ENCODE peak calls at places on chromosomes 7 and 10, in seven cellular contexts. A, Y, H, P, G, T and M are unnamed samples.

GRCh38 chr10:76318171-76318570 is 886.7 kb downstream of the LRMDA start:
- DNase-seq in H (no peak), Y (no peak), A (no peak), P (no peak), G (no peak), T (no peak), M (no peak)

GRCh38 chr10:1557081-1557480 is 180.2 kb downstream of the ADARB2 start:
- DNase-seq in A (no peak), Y (no peak), T (no peak), G (no peak), H (no peak), P (no peak), M (no peak)

GRCh38 chr7:125568799-125569198 is 639.2 kb upstream of the POT1 start:
- DNase-seq in A (no peak), Y (no peak), T (no peak), G (no peak), P (no peak), H (no peak), M (no peak)

GRCh38 chr7:14195079-14195478 is 205.6 kb upstream of the ETV1 start:
- DNase-seq in G (no peak), A (no peak), P (no peak), H (no peak), Y (no peak), T (no peak), M (no peak)

GRCh38 chr7:149880871-149881301 is 7.1 kb downstream of the ATP6V0E2 start:
- DNase-seq in H (no peak), P (no peak), A (no peak), G (no peak), Y (no peak), T (peak), M (no peak)

GRCh38 chr10:94102436-94102835 is 108.7 kb downstream of the PLCE1 start:
- DNase-seq in Y (no peak), H (peak), P (no peak), T (no peak), A (no peak), G (no peak), M (no peak)

GRCh38 chr10:53314856-53315255 is 542.3 kb upstream of the MBL2 start:
- DNase-seq in G (no peak), P (no peak), Y (peak), H (no peak), A (no peak), T (no peak), M (peak)

GRCh38 chr7:542935-543789 is 23.5 kb upstream of the PDGFA start:
- DNase-seq in P (no peak), H (peak), G (no peak), T (peak), Y (peak), A (no peak), M (peak)

GRCh38 chr10:101397140-101397539 is 43.2 kb downstream of the BTRC start:
- DNase-seq in P (peak), T (no peak), G (no peak), A (no peak), Y (peak), H (peak), M (no peak)

GRCh38 chr7:80681272-80681885 is 42.9 kb downstream of the CD36 start:
- DNase-seq in T (no peak), Y (peak), P (peak), H (peak), A (no peak), G (no peak), M (peak)

GRCh38 chr10:129777687-129778086 is 186.4 kb downstream of the EBF3 start:
- DNase-seq in G (no peak), P (no peak), H (no peak), A (no peak), T (no peak), Y (no peak), M (no peak)

GRCh38 chr7:54394877-54395276 is 147.3 kb upstream of the VSTM2A start:
- DNase-seq in P (no peak), T (no peak), A (no peak), H (no peak), Y (no peak), G (no peak), M (no peak)

GRCh38 chr10:65571011-65571570 is 1354.7 kb upstream of the LRRTM3 start:
- DNase-seq in Y (no peak), P (no peak), G (no peak), H (peak), A (no peak), T (no peak), M (peak)

GRCh38 chr10:110446277-110446676 is 51.4 kb upstream of the DUSP5 start:
- DNase-seq in A (no peak), H (no peak), Y (no peak), G (no peak), T (no peak), P (no peak), M (no peak)

GRCh38 chr10:110447886-110448285 is 49.8 kb upstream of the DUSP5 start:
- DNase-seq in G (no peak), Y (no peak), A (no peak), H (no peak), T (no peak), P (no peak), M (no peak)

GRCh38 chr10:110448682-110449418 is 48.9 kb upstream of the DUSP5 start:
- DNase-seq in P (no peak), Y (no peak), A (no peak), G (no peak), T (no peak), H (no peak), M (no peak)

GRCh38 chr10:110445871-110446270 is 51.8 kb upstream of the DUSP5 start:
- DNase-seq in P (no peak), T (no peak), H (no peak), A (no peak), Y (no peak), G (no peak), M (no peak)

DNA sequence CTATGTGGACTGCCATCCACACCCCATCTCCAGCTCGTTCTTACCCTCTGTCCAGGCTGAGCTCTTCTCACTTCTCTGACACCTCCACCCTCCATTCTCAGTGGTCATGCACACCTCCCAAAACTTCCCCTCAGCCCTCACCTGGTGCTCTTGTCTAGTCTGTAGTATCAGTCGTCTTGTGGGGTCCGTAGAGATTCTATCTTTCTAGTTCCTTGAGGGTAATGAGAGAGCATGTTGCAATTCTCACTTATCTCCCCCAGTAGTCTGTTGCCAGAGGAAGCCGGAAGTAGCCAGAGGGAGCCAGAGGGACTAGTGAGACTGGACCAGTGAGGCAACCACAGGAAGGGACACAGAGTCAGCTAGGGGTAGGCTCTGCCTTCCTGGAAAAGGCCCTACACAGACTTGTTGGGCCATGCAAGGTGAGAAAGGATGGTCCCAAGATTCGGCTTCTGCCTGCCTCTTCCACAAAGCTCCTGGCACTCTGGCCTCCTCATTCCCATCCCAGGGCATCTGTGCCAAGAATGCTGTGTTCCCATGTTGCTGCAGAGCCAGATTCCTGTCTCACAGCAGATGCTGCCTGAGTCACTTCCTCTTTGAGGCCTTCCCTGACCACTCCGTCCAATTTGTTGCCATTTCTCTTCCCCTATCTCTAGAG is 50.6 kb upstream of the DUSP5 start:
- DNase-seq in A (no peak), T (no peak), G (no peak), Y (no peak), P (no peak), H (no peak), M (no peak)
- TF ChIP-seq CTCF in A (no peak), T (no peak), G (no peak), Y (peak), P (no peak), H (no peak), M (no peak)

GRCh38 chr7:17940302-17941170 is at the start of gene SNX13:
- DNase-seq in A (peak), Y (peak), P (peak), H (peak), G (peak), T (peak), M (peak)
- TF ChIP-seq CTCF in A (peak), Y (peak), P (no peak), H (peak), G (no peak), T (peak), M (peak)

GRCh38 chr10:24552346-24553016 is 171.2 kb downstream of the ARHGAP21 start:
- DNase-seq in A (no peak), P (peak), T (no peak), Y (no peak), G (peak), H (peak), M (peak)
- TF ChIP-seq CTCF in A (no peak), P (peak), T (no peak), Y (peak), G (peak), H (peak), M (peak)

DNA sequence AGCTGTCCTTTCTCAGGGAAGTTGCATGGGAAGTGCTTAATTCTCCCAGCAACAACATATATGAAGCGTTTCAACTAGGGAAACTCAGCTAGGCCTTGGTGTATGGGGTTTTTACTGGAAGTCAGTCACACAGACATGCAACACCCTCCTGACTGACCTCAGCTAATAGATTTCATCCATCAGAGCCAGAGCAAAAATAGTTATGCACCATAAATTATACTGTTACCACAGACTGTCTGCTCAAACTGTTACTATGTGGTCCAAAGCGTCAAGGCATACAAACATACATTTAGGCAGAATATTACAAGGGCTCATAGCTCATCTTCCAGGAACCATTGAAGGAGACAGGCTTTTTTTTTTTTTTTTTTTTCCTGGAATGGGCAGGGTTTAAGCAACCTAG is 417.9 kb downstream of the ANKRD7 start:
- DNase-seq in P (no peak), A (no peak), G (no peak), T (no peak), H (no peak), Y (no peak), M (no peak)
- TF ChIP-seq CTCF in P (no peak), A (no peak), G (no peak), T (no peak), H (no peak), Y (no peak), M (no peak)

DNA sequence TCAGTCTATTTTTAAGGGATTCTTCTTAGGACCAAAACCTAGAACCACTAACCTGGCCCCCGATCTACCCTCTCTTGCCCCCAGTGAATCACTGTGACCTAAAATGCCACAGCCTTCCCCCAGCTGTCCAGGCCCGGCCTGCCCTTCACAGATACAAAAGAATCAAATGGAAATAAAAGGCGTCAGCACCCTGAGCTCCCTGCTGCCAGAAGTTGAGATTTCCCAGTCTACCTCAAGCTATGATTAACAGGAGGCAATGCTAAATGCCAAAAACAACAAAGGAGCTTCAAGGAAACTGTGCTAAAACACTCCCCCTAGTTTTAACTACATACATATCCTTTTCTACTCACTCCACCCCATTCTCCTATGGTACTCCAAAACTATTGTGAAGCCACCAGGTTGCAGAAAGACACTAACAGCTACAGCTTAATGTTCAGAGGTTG is 67.8 kb downstream of the GSAP start:
- DNase-seq in A (no peak), P (no peak), Y (peak), H (no peak), T (peak), G (no peak), M (no peak)
- TF ChIP-seq CTCF in A (no peak), P (no peak), Y (peak), H (no peak), T (no peak), G (no peak), M (no peak)

GRCh38 chr7:47601119-47601880 is 19.4 kb upstream of the TNS3 start:
- DNase-seq in G (no peak), Y (no peak), H (peak), P (no peak), T (no peak), A (no peak), M (peak)

GRCh38 chr7:47594406-47594805 is 12.5 kb upstream of the TNS3 start:
- DNase-seq in H (no peak), T (no peak), Y (no peak), P (no peak), A (no peak), G (no peak), M (no peak)

GRCh38 chr7:47597379-47597778 is 15.5 kb upstream of the TNS3 start:
- DNase-seq in A (no peak), Y (no peak), H (no peak), T (no peak), P (no peak), G (no peak), M (no peak)

GRCh38 chr7:47600199-47601118 is 18.5 kb upstream of the TNS3 start:
- DNase-seq in P (no peak), G (no peak), Y (no peak), T (no peak), A (no peak), H (no peak), M (peak)

GRCh38 chr7:47596502-47597202 is 14.7 kb upstream of the TNS3 start:
- DNase-seq in P (peak), A (no peak), T (peak), H (peak), G (no peak), Y (peak), M (peak)
- TF ChIP-seq CTCF in P (no peak), A (no peak), T (no peak), H (peak), G (no peak), Y (no peak), M (no peak)

GRCh38 chr7:155000795-155001194 is 2.1 kb downstream of the PAXIP1 start:
- DNase-seq in T (no peak), A (no peak), G (peak), Y (no peak), P (no peak), H (no peak), M (peak)
- TF ChIP-seq CTCF in T (no peak), A (no peak), G (no peak), Y (no peak), P (no peak), H (peak), M (no peak)

GRCh38 chr10:4678951-4679671 is 146.9 kb upstream of the AKR1E2 start:
- DNase-seq in T (no peak), H (no peak), P (no peak), G (peak), A (no peak), Y (no peak), M (peak)

GRCh38 chr10:4673279-4674040 is 152.5 kb upstream of the AKR1E2 start:
- DNase-seq in A (no peak), H (no peak), P (no peak), G (no peak), Y (no peak), T (no peak), M (no peak)

GRCh38 chr10:4678023-4678950 is 147.7 kb upstream of the AKR1E2 start:
- DNase-seq in H (peak), Y (no peak), A (no peak), T (no peak), P (no peak), G (peak), M (no peak)

GRCh38 chr10:4677296-4678021 is 148.5 kb upstream of the AKR1E2 start:
- DNase-seq in Y (no peak), G (no peak), T (no peak), A (no peak), H (no peak), P (no peak), M (no peak)

DNA sequence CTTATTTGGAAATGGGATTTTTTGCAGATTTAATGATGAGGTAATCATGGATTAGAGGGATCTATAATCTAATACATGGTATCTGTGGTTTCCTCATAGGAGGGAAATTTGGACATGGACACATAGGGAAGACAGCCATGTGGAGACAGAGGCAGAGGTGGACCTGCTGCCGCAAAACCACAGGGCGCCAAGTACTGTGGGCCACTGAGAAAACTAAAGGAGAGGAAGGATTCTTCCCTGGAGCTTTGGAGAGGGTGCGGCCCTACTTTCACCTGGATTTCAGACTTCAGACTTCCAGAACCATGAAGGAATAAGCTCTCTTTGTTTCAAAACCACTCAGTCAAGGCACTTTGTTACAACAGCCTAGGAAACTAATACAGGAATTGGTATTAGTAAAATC is 149.4 kb upstream of the AKR1E2 start:
- DNase-seq in Y (no peak), G (no peak), A (no peak), H (no peak), P (no peak), T (no peak), M (no peak)
- TF ChIP-seq CTCF in Y (no peak), G (no peak), A (no peak), H (no peak), P (no peak), T (no peak), M (no peak)

DNA sequence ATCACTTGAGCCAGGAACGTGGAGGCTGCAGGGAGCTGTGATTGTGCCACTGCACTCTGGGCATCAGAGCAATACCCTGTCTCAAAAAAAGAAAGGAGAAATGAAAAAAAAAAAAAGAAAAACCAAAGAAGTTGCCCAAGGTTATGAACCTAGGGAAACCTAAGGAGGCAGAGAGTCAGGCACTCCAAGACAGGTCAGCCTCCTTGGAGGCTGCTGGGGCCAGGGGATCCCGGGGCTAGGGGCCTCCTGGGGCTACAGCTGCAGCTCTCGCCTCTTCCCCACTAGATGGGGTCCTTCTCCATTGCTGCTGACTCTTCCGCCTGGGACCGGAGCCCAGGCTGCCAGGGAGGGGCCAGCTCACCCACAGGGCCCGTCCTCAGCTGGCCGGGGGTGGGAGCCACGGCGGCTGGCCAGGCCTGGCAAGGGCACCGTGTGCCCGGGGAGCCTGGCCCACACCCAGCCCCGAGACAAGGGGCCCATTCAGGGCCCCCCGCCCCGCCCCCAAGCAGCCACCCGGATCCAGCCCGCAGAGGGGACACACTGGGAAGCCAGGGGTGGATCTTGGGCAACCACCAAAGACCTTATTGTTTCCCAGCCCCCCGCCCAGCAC is 1.7 kb upstream of the SPACDR start:
- DNase-seq in P (peak), A (peak), T (peak), H (peak), Y (peak), G (peak), M (peak)
- TF ChIP-seq CTCF in P (peak), A (peak), T (peak), H (peak), Y (peak), G (peak), M (peak)

DNA sequence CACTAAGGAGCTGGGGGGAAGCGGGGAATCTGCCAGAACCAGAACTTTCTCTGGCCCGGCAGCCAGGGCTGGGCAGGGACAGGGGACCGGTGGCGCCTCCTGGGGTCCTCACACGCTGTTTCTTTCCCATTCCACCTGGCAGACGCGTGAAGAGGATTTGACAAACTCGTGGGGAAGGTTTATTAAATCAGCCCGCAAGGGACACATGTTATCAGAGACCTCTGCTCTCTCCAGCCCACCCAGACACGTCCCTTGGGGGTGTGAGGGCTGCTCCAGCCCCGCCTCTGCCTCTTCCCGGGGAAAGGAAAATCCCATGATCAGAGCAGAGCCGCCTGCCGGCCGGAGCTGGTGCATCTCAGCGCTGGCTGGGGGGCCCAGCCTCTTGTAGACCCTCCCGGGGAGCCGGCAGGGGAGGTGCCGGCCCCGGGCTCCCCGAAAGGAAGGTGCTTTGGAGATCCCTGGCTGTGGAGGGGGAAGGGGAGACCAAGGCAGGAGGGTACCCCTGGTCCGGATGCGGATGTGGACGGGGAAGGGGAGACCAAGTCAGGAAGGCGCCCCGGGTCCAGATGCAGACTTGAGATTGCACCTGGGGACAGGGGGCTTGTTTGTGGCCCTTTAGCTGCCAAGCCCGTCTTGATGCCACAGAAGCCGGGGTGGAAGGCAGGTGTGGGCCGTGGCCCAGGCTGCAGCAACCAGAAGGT is 142.8 kb downstream of the ELFN1 start:
- DNase-seq in Y (peak), G (no peak), H (no peak), T (no peak), P (no peak), A (no peak), M (no peak)
- TF ChIP-seq CTCF in Y (peak), G (no peak), H (no peak), T (no peak), P (no peak), A (no peak), M (no peak)